ENCODE peak calls at places on chromosomes 4 and X, in seven cellular contexts. V is fibroblast of lung, W is tibial artery, I is fibroblast of the conjunctiva, G is adipocyte, Y is HT1080, L is NCI-H2171. A is an unnamed sample.

GRCh38 chr4:156999175-156999517 is 27.5 kb upstream of the PDGFC start:
- DNase-seq in V (peak), W (peak), I (peak), G (peak), Y (peak), L (peak), A (no peak)

GRCh38 chr4:37001688-37002436 is 242.7 kb upstream of the NWD2 start:
- DNase-seq in V (peak), W (no peak), I (no peak), G (no peak), Y (peak), L (no peak), A (no peak)

GRCh38 chr4:62408467-62408866 is 1208.3 kb downstream of the ADGRL3 start:
- DNase-seq in V (no peak), W (no peak), I (no peak), G (peak), Y (no peak), L (no peak), A (no peak)

GRCh38 chrX:113399501-113400192 is 559.0 kb upstream of the AMOT start:
- DNase-seq in V (no peak), W (no peak), I (no peak), G (peak), Y (peak), L (no peak), A (no peak)

GRCh38 chr4:55373461-55373860 is 22.3 kb upstream of the TMEM165 start:
- DNase-seq in V (no peak), W (no peak), I (no peak), G (no peak), Y (no peak), L (no peak), A (no peak)

GRCh38 chr4:80196259-80197131 is 808 bp upstream of the PRDM8 start:
- DNase-seq in V (no peak), W (no peak), I (no peak), G (no peak), Y (no peak), L (peak), A (no peak)

GRCh38 chr4:26860922-26861433 is 337 bp downstream of the STIM2 start:
- DNase-seq in V (peak), W (peak), I (no peak), G (peak), Y (no peak), L (no peak), A (peak)

GRCh38 chr4:5812506-5813229 is 80.2 kb downstream of the CRMP1 start:
- DNase-seq in V (peak), W (no peak), I (peak), G (peak), Y (peak), L (peak), A (no peak)

GRCh38 chr4:158008551-158009218 is 164.1 kb downstream of the GASK1B start:
- DNase-seq in V (peak), W (no peak), I (no peak), G (peak), Y (no peak), L (no peak), A (no peak)

GRCh38 chr4:139042981-139043460 is 27.4 kb downstream of the NOCT start:
- DNase-seq in V (peak), W (no peak), I (no peak), G (no peak), Y (no peak), L (peak), A (no peak)

GRCh38 chrX:100994352-100995281 is 25.1 kb downstream of the ARL13A start:
- DNase-seq in V (peak), W (no peak), I (no peak), G (no peak), Y (peak), L (no peak), A (no peak)

GRCh38 chr4:89847571-89848325 is 10.8 kb upstream of the SNCA start:
- DNase-seq in V (no peak), W (no peak), I (no peak), G (no peak), Y (no peak), L (peak), A (no peak)